ENCODE peak calls at places on chromosome 12, in five cellular contexts. R is K562, Y is SK-N-SH, K is GM12878, O is A549. G is an unnamed sample.

GRCh38 chr12:79512068-79512467 is 178.7 kb downstream of the PAWR start:
- DNase-seq in R (no peak), Y (no peak), K (no peak), O (peak; percentile 34), G (no peak)

GRCh38 chr12:1832801-1833595 is 12.6 kb downstream of the LRTM2 start:
- DNase-seq in R (no peak), Y (no peak), K (no peak), O (no peak), G (no peak)

GRCh38 chr12:115518-115917 is 49.0 kb downstream of the IQSEC3 start:
- DNase-seq in R (no peak), Y (no peak), K (no peak), O (no peak), G (no peak)

GRCh38 chr12:26878661-26879119 is 45.7 kb upstream of the ITPR2 start:
- DNase-seq in R (no peak), Y (peak; percentile 22), K (no peak), O (no peak), G (no peak)

GRCh38 chr12:107514887-107515445 is 170.6 kb upstream of the PWP1 start:
- DNase-seq in R (no peak), Y (no peak), K (no peak), O (peak; percentile 72), G (peak; percentile 67)

GRCh38 chr12:25925064-25925463 is 33.4 kb upstream of the RASSF8 start:
- DNase-seq in R (no peak), Y (no peak), K (no peak), O (no peak), G (no peak)

GRCh38 chr12:67515679-67516363 is 132.7 kb upstream of the DYRK2 start:
- DNase-seq in R (no peak), Y (no peak), K (peak; percentile 51), O (no peak), G (no peak)

GRCh38 chr12:113261847-113262470 is 40.7 kb downstream of the TPCN1 start:
- DNase-seq in R (no peak), Y (no peak), K (peak; percentile 11), O (no peak), G (peak; percentile 22)

GRCh38 chr12:124506145-124506831 is 61.1 kb downstream of the NCOR2 start:
- DNase-seq in R (peak; percentile 38), Y (peak; percentile 89), K (no peak), O (no peak), G (no peak)

GRCh38 chr12:12467222-12467621 is 95.4 kb downstream of the DUSP16 start:
- DNase-seq in R (no peak), Y (no peak), K (no peak), O (no peak), G (no peak)

GRCh38 chr12:95790912-95791849 is 617 bp upstream of the NTN4 start:
- DNase-seq in R (no peak), Y (no peak), K (no peak), O (peak; percentile 84), G (peak; percentile 22)

GRCh38 chr12:8590842-8591545 is 21.7 kb downstream of the AICDA start:
- DNase-seq in R (no peak), Y (no peak), K (no peak), O (no peak), G (no peak)
- TF ChIP-seq RCOR1 in R (no peak), Y (no peak), K (no peak), O (no peak), G (no peak)

GRCh38 chr12:110281549-110282342 is 699 bp downstream of the ATP2A2 start:
- DNase-seq in R (no peak), Y (peak; percentile 92), K (no peak), O (peak; percentile 75), G (peak; percentile 55)
- TF ChIP-seq RCOR1 in R (no peak), Y (no peak), K (no peak), O (no peak), G (no peak)

GRCh38 chr12:82366182-82366581 is 7.9 kb downstream of the METTL25 start:
- DNase-seq in R (no peak), Y (no peak), K (no peak), O (no peak), G (peak; percentile 47)
- TF ChIP-seq RCOR1 in R (no peak), Y (no peak), K (no peak), O (no peak), G (no peak)

GRCh38 chr12:46891306-46891705 is 65.5 kb upstream of the SLC38A4 start:
- DNase-seq in R (no peak), Y (no peak), K (no peak), O (no peak), G (peak; percentile 65)
- TF ChIP-seq RCOR1 in R (no peak), Y (no peak), K (no peak), O (no peak), G (no peak)

GRCh38 chr12:65607271-65607880 is 216.9 kb upstream of the HMGA2 start:
- DNase-seq in R (no peak), Y (no peak), K (no peak), O (no peak), G (no peak)

GRCh38 chr12:65611396-65611795 is 212.9 kb upstream of the HMGA2 start:
- DNase-seq in R (no peak), Y (no peak), K (no peak), O (no peak), G (no peak)

GRCh38 chr12:65612440-65612839 is 211.8 kb upstream of the HMGA2 start:
- DNase-seq in R (no peak), Y (no peak), K (no peak), O (no peak), G (no peak)

GRCh38 chr12:65608319-65608916 is 215.9 kb upstream of the HMGA2 start:
- DNase-seq in R (no peak), Y (no peak), K (no peak), O (no peak), G (peak; percentile 47)

GRCh38 chr12:65609359-65609771 is 214.9 kb upstream of the HMGA2 start:
- DNase-seq in R (no peak), Y (no peak), K (no peak), O (peak; percentile 31), G (peak; percentile 93)
- TF ChIP-seq RCOR1 in R (no peak), Y (no peak), K (no peak), O (no peak), G (no peak)

GRCh38 chr12:53564276-53564675 is 57.0 kb upstream of the NPFF start:
- DNase-seq in R (no peak), Y (no peak), K (no peak), O (no peak), G (no peak)
- TF ChIP-seq RCOR1 in R (no peak), Y (no peak), K (no peak), O (no peak), G (no peak)

DNA sequence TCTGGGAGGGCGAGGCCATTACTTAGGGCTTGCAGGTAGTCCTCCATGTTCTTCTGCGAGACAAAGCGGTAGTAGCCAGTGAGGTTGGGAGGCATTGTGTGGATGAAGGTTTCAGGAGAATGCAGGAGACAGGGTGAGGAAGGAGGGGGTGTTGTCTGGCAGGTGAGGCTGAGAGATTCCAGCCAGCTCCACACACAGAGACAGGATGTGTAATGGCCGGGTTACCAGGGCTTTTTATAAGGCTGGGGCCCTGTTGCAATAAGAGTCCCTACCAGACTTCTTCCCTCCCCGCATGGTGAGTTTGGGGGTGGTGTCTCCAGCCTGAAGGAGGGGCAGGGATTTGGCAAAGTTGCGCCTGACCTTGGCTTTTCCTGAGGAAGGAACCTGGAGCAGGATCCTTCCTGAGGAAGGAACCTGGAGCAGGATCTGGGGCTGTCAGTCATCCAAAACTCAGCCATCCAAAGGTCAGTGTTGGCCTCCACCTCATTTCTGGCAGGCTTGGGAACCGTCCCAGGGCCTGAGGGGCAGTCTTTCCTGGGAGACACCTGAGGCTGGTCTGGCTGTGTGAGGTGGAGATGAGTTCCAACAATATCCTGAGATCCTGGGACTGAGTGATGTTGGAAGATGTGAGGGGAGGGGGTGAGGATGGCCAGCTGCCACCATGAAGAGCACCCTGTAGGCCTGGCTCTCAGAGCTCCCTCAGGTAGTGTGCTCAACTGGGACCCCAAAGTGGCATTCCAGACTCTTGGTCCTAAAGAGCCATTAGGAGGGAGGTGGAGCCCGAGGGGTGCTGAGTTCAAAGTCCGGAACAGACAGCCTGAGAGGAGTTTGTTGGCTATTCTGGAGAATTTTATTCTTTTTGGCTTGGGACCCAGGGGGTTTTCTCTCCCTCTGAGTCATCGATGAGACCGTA is at the start of gene RBP5:
- DNase-seq in R (peak; percentile 28), Y (no peak), K (no peak), O (no peak), G (no peak)
- TF ChIP-seq RCOR1 in R (no peak), Y (no peak), K (no peak), O (no peak), G (no peak)

GRCh38 chr12:52344111-52344510 is 22.9 kb upstream of the KRT83 start:
- DNase-seq in R (no peak), Y (no peak), K (no peak), O (no peak), G (no peak)
- TF ChIP-seq RCOR1 in R (no peak), Y (no peak), K (no peak), O (no peak), G (no peak)

GRCh38 chr12:17928708-17929366 is 161.2 kb downstream of the RERGL start:
- DNase-seq in R (no peak), Y (no peak), K (no peak), O (peak; percentile 84), G (peak; percentile 13)
- TF ChIP-seq RCOR1 in R (no peak), Y (no peak), K (no peak), O (no peak), G (no peak)

DNA sequence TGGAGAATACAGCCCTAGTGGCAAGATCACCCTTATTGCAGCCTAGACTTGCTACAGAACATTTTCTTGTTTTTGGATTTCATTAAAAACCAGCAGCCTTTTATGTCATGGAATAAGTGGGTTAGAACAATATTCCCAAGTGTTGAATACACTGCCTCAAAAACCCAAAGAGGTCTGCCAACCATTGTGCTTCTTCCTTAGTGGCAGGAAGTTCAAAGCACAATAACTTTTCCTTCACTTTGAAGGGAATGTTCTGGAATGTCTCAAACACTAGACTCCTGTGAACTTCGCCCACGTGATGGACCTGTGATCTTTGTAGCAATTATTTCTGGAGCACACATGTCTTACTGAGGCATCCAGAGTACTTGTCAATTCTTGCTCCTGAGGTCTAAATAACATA is 8.5 kb downstream of the SLC17A8 start:
- DNase-seq in R (no peak), Y (no peak), K (no peak), O (no peak), G (no peak)
- TF ChIP-seq RCOR1 in R (no peak), Y (no peak), K (no peak), O (no peak), G (no peak)